ENCODE peak calls at places on chromosome 7, in eight cellular contexts. M, I, B, K, D, W, P and Y are unnamed samples.

GRCh38 chr7:94375713-94376112 is 19.0 kb upstream of the COL1A2 start:
- DNase-seq in K (no peak), I (no peak), D (no peak), W (no peak), P (peak), M (peak), B (no peak), Y (peak)

GRCh38 chr7:42144253-42145002 is 92.6 kb downstream of the GLI3 start:
- DNase-seq in I (no peak), W (no peak), K (no peak), M (peak), D (no peak), P (peak), B (no peak), Y (no peak)

GRCh38 chr7:134315679-134316538 is 821 bp downstream of the SLC35B4 start:
- DNase-seq in W (no peak), M (peak), K (peak), I (no peak), B (no peak), D (no peak), P (peak), Y (no peak)

GRCh38 chr7:157597562-157597961 is 260.8 kb downstream of the DNAJB6 start:
- DNase-seq in P (no peak), W (no peak), M (no peak), I (no peak), D (no peak), K (no peak), B (no peak), Y (no peak)

GRCh38 chr7:142885311-142886230 is at the start of gene TRPV6:
- DNase-seq in B (peak), W (no peak), P (no peak), I (peak), M (no peak), K (no peak), D (peak), Y (peak)

GRCh38 chr7:137669706-137670105 is 177.1 kb downstream of the DGKI start:
- DNase-seq in K (no peak), M (peak), B (no peak), P (peak), I (no peak), W (no peak), D (no peak), Y (no peak)

GRCh38 chr7:130878785-130879184 is 144.8 kb upstream of the KLF14 start:
- DNase-seq in W (no peak), P (peak), D (no peak), K (no peak), M (no peak), B (no peak), I (no peak), Y (no peak)

GRCh38 chr7:132095111-132095765 is 481.0 kb downstream of the PLXNA4 start:
- DNase-seq in I (no peak), W (no peak), M (no peak), B (no peak), P (no peak), D (no peak), K (no peak), Y (peak)

GRCh38 chr7:57651006-57651405 is 201.0 kb downstream of the ZNF716 start:
- DNase-seq in K (no peak), M (no peak), I (no peak), W (no peak), B (no peak), D (no peak), P (no peak), Y (no peak)

GRCh38 chr7:129213828-129214227 is 11.0 kb upstream of the AHCYL2 start:
- DNase-seq in I (no peak), P (no peak), W (no peak), M (no peak), B (peak), K (peak), D (no peak), Y (peak)

GRCh38 chr7:12921751-12922345 is 234.4 kb downstream of the ARL4A start:
- DNase-seq in K (no peak), D (no peak), I (no peak), M (no peak), W (no peak), P (no peak), B (no peak), Y (no peak)

GRCh38 chr7:44131173-44132009 is 8.0 kb upstream of the POLD2 start:
- DNase-seq in K (peak), P (no peak), I (no peak), B (peak), W (no peak), M (no peak), D (peak), Y (peak)
- TF ChIP-seq CTCF in K (no peak), P (peak), I (peak), B (peak), W (no peak), M (peak), D (peak), Y (peak)

GRCh38 chr7:70539622-70540021 is 592.3 kb upstream of the GALNT17 start:
- DNase-seq in P (no peak), B (no peak), I (no peak), M (no peak), K (no peak), W (no peak), D (no peak), Y (no peak)
- H3K27ac ChIP-seq in P (no peak), B (no peak), I (no peak), M (no peak), K (no peak), W (no peak), D (no peak), Y (no peak)

GRCh38 chr7:53350241-53350640 is 314.8 kb downstream of the POM121L12 start:
- DNase-seq in P (no peak), W (no peak), I (no peak), D (peak), M (no peak), K (peak), B (peak), Y (peak)
- TF ChIP-seq CTCF in P (no peak), W (no peak), I (peak), D (peak), M (peak), K (peak), B (peak), Y (peak)

DNA sequence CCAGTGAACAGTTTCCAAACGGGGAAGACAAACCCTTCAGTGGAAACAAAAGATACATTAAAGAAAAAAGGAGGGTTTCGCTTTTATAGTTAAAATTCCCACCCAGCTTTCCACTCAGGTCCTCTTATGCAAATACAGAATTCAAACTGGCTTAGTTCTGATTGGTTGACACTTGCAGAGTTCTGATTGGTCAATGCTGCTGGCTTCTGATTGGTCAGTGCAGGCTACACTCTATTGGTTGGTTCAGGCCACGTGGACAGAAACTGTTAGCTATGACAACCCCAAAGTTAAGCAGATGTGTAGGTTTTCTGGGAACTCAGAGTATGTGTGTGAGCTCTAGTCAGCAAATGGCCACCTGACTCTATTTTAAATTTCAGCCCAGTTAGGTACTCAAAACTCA is 80.0 kb downstream of the FBXL13 start:
- DNase-seq in D (no peak), I (no peak), P (no peak), B (no peak), M (no peak), K (no peak), W (no peak), Y (no peak)
- H3K27ac ChIP-seq in D (no peak), I (peak), P (no peak), B (no peak), M (peak), K (no peak), W (no peak), Y (no peak)

GRCh38 chr7:75971309-75971960 is 23.0 kb downstream of the TMEM120A start:
- DNase-seq in D (no peak), K (no peak), P (no peak), M (no peak), I (no peak), B (no peak), W (no peak), Y (no peak)

GRCh38 chr7:75969704-75970498 is 24.5 kb downstream of the TMEM120A start:
- DNase-seq in I (no peak), D (no peak), P (no peak), M (no peak), W (no peak), K (no peak), B (no peak), Y (no peak)

GRCh38 chr7:75968561-75969001 is 25.8 kb downstream of the TMEM120A start:
- DNase-seq in I (no peak), B (no peak), K (no peak), D (no peak), W (no peak), P (no peak), M (no peak), Y (no peak)

GRCh38 chr7:75969182-75969581 is 25.2 kb downstream of the TMEM120A start:
- DNase-seq in M (no peak), B (no peak), D (no peak), I (no peak), K (no peak), P (no peak), W (no peak), Y (no peak)

GRCh38 chr7:75971961-75972763 is 22.2 kb downstream of the TMEM120A start:
- DNase-seq in W (no peak), K (peak), D (no peak), I (no peak), M (no peak), P (no peak), B (no peak), Y (peak)
- TF ChIP-seq CTCF in W (no peak), K (peak), D (no peak), I (peak), M (peak), P (no peak), B (peak), Y (peak)

GRCh38 chr7:37318541-37318940 is 130.1 kb downstream of the ELMO1 start:
- DNase-seq in M (no peak), B (no peak), K (no peak), P (no peak), W (no peak), D (no peak), I (no peak), Y (no peak)
- H3K27ac ChIP-seq in M (no peak), B (no peak), K (no peak), P (no peak), W (no peak), D (no peak), I (no peak), Y (no peak)

GRCh38 chr7:151059362-151060112 is at the start of gene SLC4A2:
- DNase-seq in I (no peak), B (peak), D (peak), M (peak), K (peak), P (peak), W (peak), Y (peak)
- TF ChIP-seq CTCF in I (peak), B (peak), D (peak), M (peak), K (no peak), P (peak), W (peak), Y (peak)

GRCh38 chr7:34198089-34198686 is 292.8 kb downstream of the BMPER start:
- DNase-seq in D (no peak), I (no peak), P (no peak), W (no peak), K (no peak), M (no peak), B (no peak), Y (no peak)
- H3K27ac ChIP-seq in D (no peak), I (no peak), P (no peak), W (no peak), K (no peak), M (no peak), B (no peak), Y (no peak)

GRCh38 chr7:27235387-27236052 is 7.1 kb upstream of the EVX1 start:
- DNase-seq in P (no peak), B (peak), K (peak), M (peak), D (peak), W (no peak), I (peak), Y (peak)
- TF ChIP-seq CTCF in P (peak), B (peak), K (peak), M (peak), D (peak), W (no peak), I (peak), Y (peak)